ENCODE peak calls at places on chromosomes 4 and X, in six cellular contexts. S, R, F, N, U and L are unnamed samples.

GRCh38 chr4:150078996-150079581 is 844 bp downstream of the DCLK2 start:
- DNase-seq in S (peak), F (peak), U (peak), N (peak), R (peak), L (no peak)

GRCh38 chr4:99180367-99181169 is 36.5 kb upstream of the ADH4 start:
- DNase-seq in S (no peak), F (peak), N (no peak), U (no peak), R (no peak), L (no peak)

GRCh38 chrX:48703642-48704481 is 7.3 kb downstream of the SUV39H1 start:
- DNase-seq in N (no peak), S (no peak), R (no peak), F (peak), U (no peak), L (no peak)

GRCh38 chr4:121072836-121073362 is 564 bp upstream of the NDNF start:
- DNase-seq in S (no peak), R (no peak), F (no peak), N (peak), U (peak), L (no peak)

GRCh38 chr4:133802741-133803140 is 398.8 kb downstream of the PABPC4L start:
- DNase-seq in F (peak), N (no peak), U (no peak), S (no peak), R (no peak), L (no peak)

GRCh38 chr4:13547563-13548041 is 3.3 kb upstream of the NKX3-2 start:
- DNase-seq in F (no peak), R (no peak), N (no peak), U (no peak), S (no peak), L (no peak)

GRCh38 chr4:152785639-152786517 is 6.1 kb downstream of the ARFIP1 start:
- DNase-seq in S (no peak), R (no peak), N (no peak), U (no peak), F (no peak), L (no peak)

GRCh38 chr4:75634281-75634680 is 4.0 kb upstream of the CDKL2 start:
- DNase-seq in U (no peak), N (no peak), S (no peak), F (peak), R (no peak), L (no peak)

GRCh38 chr4:118948545-118949144 is 60.0 kb downstream of the SYNPO2 start:
- DNase-seq in U (no peak), F (no peak), N (no peak), R (no peak), S (no peak), L (no peak)

GRCh38 chr4:101114936-101115372 is 232.4 kb downstream of the PPP3CA start:
- DNase-seq in U (no peak), F (peak), R (peak), S (no peak), N (no peak), L (no peak)

GRCh38 chr4:142579483-142579882 is 266.6 kb downstream of the INPP4B start:
- DNase-seq in U (no peak), R (no peak), F (no peak), S (no peak), N (no peak), L (no peak)

GRCh38 chrX:127129510-127129909 is 310.0 kb downstream of the PRR32 start:
- DNase-seq in N (no peak), F (no peak), S (no peak), R (no peak), U (no peak), L (no peak)

GRCh38 chrX:52574416-52575275 is 57.8 kb upstream of the XAGE1B start:
- DNase-seq in S (no peak), N (peak), U (peak), R (peak), F (peak), L (peak)

GRCh38 chrX:124925681-124926080 is 394.0 kb upstream of the TEX13C start:
- DNase-seq in N (no peak), R (no peak), F (no peak), S (no peak), U (no peak), L (no peak)

GRCh38 chrX:37825225-37825842 is 22.0 kb downstream of the DYNLT3 start:
- DNase-seq in U (peak), N (peak), R (peak), S (peak), F (peak), L (no peak)

GRCh38 chrX:55014897-55015299 is 14.7 kb downstream of the APEX2 start:
- DNase-seq in R (no peak), U (no peak), F (no peak), N (no peak), S (no peak), L (no peak)